ENCODE peak calls at places on chromosomes 12 and 14, in four cellular contexts. One of them, this sample, is unnamed.

GRCh38 chr14:69581316-69581935 is 6.8 kb upstream of the CCDC177 start:
- DNase-seq in HepG2: no peak
- DNase-seq in K562: no peak
- DNase-seq in SK-N-SH: no peak
- DNase-seq in this sample: no peak

GRCh38 chr12:22431693-22432251 is 97.3 kb upstream of the ST8SIA1 start:
- DNase-seq in HepG2: no peak
- DNase-seq in K562: no peak
- DNase-seq in SK-N-SH: no peak
- DNase-seq in this sample: no peak

GRCh38 chr12:1463073-1463905 is 131.1 kb downstream of the FBXL14 start:
- DNase-seq in HepG2: no peak
- DNase-seq in K562: peak; percentile 77
- DNase-seq in SK-N-SH: no peak
- DNase-seq in this sample: no peak

GRCh38 chr12:132478433-132478803 is 11.5 kb upstream of the FBRSL1 start:
- DNase-seq in HepG2: no peak
- DNase-seq in K562: no peak
- DNase-seq in SK-N-SH: no peak
- DNase-seq in this sample: no peak

GRCh38 chr12:57522887-57523705 is 472 bp downstream of the MBD6 start:
- DNase-seq in HepG2: no peak
- DNase-seq in K562: peak; percentile 84
- DNase-seq in SK-N-SH: no peak
- DNase-seq in this sample: peak; percentile 72

GRCh38 chr12:58961166-58961565 is 40.9 kb upstream of the LRIG3 start:
- DNase-seq in HepG2: no peak
- DNase-seq in K562: no peak
- DNase-seq in SK-N-SH: no peak
- DNase-seq in this sample: no peak

GRCh38 chr12:80033457-80033856 is 65.9 kb upstream of the OTOGL start:
- DNase-seq in HepG2: no peak
- DNase-seq in K562: no peak
- DNase-seq in SK-N-SH: no peak
- DNase-seq in this sample: no peak

GRCh38 chr14:81192594-81192993 is 28.2 kb downstream of the GTF2A1 start:
- DNase-seq in HepG2: no peak
- DNase-seq in K562: no peak
- DNase-seq in SK-N-SH: no peak
- DNase-seq in this sample: no peak

GRCh38 chr12:47818701-47819543 is 781 bp downstream of the HDAC7 start:
- DNase-seq in HepG2: peak; percentile 50
- DNase-seq in K562: peak; percentile 83
- DNase-seq in SK-N-SH: peak; percentile 88
- DNase-seq in this sample: peak; percentile 77

GRCh38 chr14:31930493-31931225 is 146.4 kb upstream of the ARHGAP5 start:
- DNase-seq in HepG2: peak; percentile 43
- DNase-seq in K562: no peak
- DNase-seq in SK-N-SH: no peak
- DNase-seq in this sample: no peak

GRCh38 chr14:93962701-93963601 is 13.4 kb downstream of the ASB2 start:
- DNase-seq in HepG2: no peak
- DNase-seq in K562: no peak
- DNase-seq in SK-N-SH: no peak
- DNase-seq in this sample: no peak

GRCh38 chr12:121811434-121812319 is 7.9 kb downstream of the SETD1B start:
- DNase-seq in HepG2: peak; percentile 57
- DNase-seq in K562: peak; percentile 75
- DNase-seq in SK-N-SH: peak; percentile 96
- DNase-seq in this sample: peak; percentile 80

GRCh38 chr14:104868060-104868740 is 3.1 kb downstream of the CEP170B start:
- DNase-seq in HepG2: no peak
- DNase-seq in K562: no peak
- DNase-seq in SK-N-SH: no peak
- DNase-seq in this sample: no peak
- TF ChIP-seq FOXJ3 in HepG2: no peak
- TF ChIP-seq FOXJ3 in K562: no peak
- TF ChIP-seq FOXJ3 in SK-N-SH: no peak
- TF ChIP-seq FOXJ3 in this sample: no peak

GRCh38 chr14:91256661-91257060 is 12.2 kb upstream of the GPR68 start:
- DNase-seq in HepG2: no peak
- DNase-seq in K562: no peak
- DNase-seq in SK-N-SH: no peak
- DNase-seq in this sample: no peak

GRCh38 chr14:91258876-91259275 is 14.4 kb upstream of the GPR68 start:
- DNase-seq in HepG2: no peak
- DNase-seq in K562: no peak
- DNase-seq in SK-N-SH: no peak
- DNase-seq in this sample: no peak

GRCh38 chr14:91257328-91258020 is 13.0 kb upstream of the GPR68 start:
- DNase-seq in HepG2: no peak
- DNase-seq in K562: peak; percentile 21
- DNase-seq in SK-N-SH: peak; percentile 75
- DNase-seq in this sample: no peak

GRCh38 chr14:91255820-91256219 is 11.3 kb upstream of the GPR68 start:
- DNase-seq in HepG2: no peak
- DNase-seq in K562: peak; percentile 25
- DNase-seq in SK-N-SH: no peak
- DNase-seq in this sample: no peak

DNA sequence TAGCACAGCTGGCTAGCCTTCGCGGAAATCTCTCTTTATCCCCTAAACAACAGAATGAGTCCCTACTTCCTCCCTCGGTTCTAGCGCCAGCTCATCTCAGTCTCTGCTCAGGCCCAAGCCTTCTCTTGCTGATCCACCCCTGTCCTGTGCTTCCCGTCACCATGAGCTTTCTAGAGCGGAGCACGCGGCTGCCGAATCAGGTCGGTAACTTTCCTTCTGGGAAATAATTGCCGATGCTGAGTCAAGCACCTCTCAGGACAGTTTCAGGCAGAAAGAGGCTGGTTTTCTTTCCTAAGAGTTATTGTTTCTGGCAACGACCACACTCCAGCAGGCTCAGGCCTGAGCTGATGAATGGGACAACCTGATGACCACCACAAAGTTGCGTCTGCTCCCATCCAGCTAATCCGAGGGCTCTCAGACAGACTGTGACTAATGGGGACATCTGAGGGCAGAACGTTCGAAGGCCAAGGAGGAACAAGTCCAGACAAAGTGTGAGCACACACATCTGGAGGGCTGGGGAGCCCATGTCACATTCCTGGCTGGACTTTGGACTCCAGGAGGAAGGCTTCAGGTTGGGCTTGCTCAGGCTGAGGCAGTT is 13.6 kb upstream of the GPR68 start:
- DNase-seq in HepG2: no peak
- DNase-seq in K562: no peak
- DNase-seq in SK-N-SH: no peak
- DNase-seq in this sample: no peak
- TF ChIP-seq FOXJ3 in HepG2: no peak
- TF ChIP-seq FOXJ3 in K562: no peak
- TF ChIP-seq FOXJ3 in SK-N-SH: no peak
- TF ChIP-seq FOXJ3 in this sample: no peak

GRCh38 chr14:103329421-103330347 is 4.4 kb upstream of the EIF5 start:
- DNase-seq in HepG2: peak; percentile 64
- DNase-seq in K562: peak; percentile 58
- DNase-seq in SK-N-SH: no peak
- DNase-seq in this sample: no peak
- TF ChIP-seq FOXJ3 in HepG2: no peak
- TF ChIP-seq FOXJ3 in K562: no peak
- TF ChIP-seq FOXJ3 in SK-N-SH: no peak
- TF ChIP-seq FOXJ3 in this sample: no peak

DNA sequence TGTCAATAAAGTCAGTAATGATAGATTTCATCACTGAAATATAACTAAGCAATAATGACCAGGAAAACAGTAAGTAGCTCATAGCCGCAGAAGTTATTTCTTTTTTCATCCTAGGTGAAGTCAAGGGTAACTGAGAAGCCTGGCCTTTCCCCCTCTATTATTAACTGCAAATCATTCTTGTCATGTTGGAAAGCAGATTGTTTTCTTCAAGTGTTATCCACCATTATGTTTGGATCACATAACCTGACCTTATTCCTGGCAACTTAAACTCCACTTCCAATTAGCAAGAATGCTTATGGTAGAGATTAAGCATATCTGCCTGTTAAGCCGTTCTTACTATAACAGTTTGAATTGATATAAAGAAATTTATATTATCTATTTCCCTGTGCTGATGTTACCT is 603.3 kb upstream of the FOXG1 start:
- DNase-seq in HepG2: no peak
- DNase-seq in K562: no peak
- DNase-seq in SK-N-SH: no peak
- DNase-seq in this sample: no peak
- TF ChIP-seq FOXJ3 in HepG2: no peak
- TF ChIP-seq FOXJ3 in K562: no peak
- TF ChIP-seq FOXJ3 in SK-N-SH: no peak
- TF ChIP-seq FOXJ3 in this sample: no peak

GRCh38 chr14:20996521-20996920 is 2.6 kb upstream of the SLC39A2 start:
- DNase-seq in HepG2: no peak
- DNase-seq in K562: no peak
- DNase-seq in SK-N-SH: no peak
- DNase-seq in this sample: no peak

GRCh38 chr14:21001218-21001617 is 2.1 kb downstream of the SLC39A2 start:
- DNase-seq in HepG2: no peak
- DNase-seq in K562: no peak
- DNase-seq in SK-N-SH: no peak
- DNase-seq in this sample: peak; percentile 36

GRCh38 chr14:20998139-20998538 is 954 bp upstream of the SLC39A2 start:
- DNase-seq in HepG2: no peak
- DNase-seq in K562: no peak
- DNase-seq in SK-N-SH: no peak
- DNase-seq in this sample: no peak

GRCh38 chr14:20997564-20997963 is 1.5 kb upstream of the SLC39A2 start:
- DNase-seq in HepG2: no peak
- DNase-seq in K562: no peak
- DNase-seq in SK-N-SH: no peak
- DNase-seq in this sample: no peak

GRCh38 chr14:20998674-20999366 is at the start of gene SLC39A2:
- DNase-seq in HepG2: no peak
- DNase-seq in K562: peak; percentile 38
- DNase-seq in SK-N-SH: no peak
- DNase-seq in this sample: peak; percentile 63
- TF ChIP-seq FOXJ3 in HepG2: no peak
- TF ChIP-seq FOXJ3 in K562: no peak
- TF ChIP-seq FOXJ3 in SK-N-SH: no peak
- TF ChIP-seq FOXJ3 in this sample: no peak

GRCh38 chr12:123601602-123602489 is at the start of gene DDX55:
- DNase-seq in HepG2: peak; percentile 73
- DNase-seq in K562: peak; percentile 92
- DNase-seq in SK-N-SH: peak; percentile 91
- DNase-seq in this sample: peak; percentile 75
- TF ChIP-seq FOXJ3 in HepG2: peak; percentile 23
- TF ChIP-seq FOXJ3 in K562: no peak
- TF ChIP-seq FOXJ3 in SK-N-SH: no peak
- TF ChIP-seq FOXJ3 in this sample: peak; percentile 77

GRCh38 chr12:55937956-55938355 is 7.0 kb downstream of the DGKA start:
- DNase-seq in HepG2: no peak
- DNase-seq in K562: no peak
- DNase-seq in SK-N-SH: no peak
- DNase-seq in this sample: no peak
- TF ChIP-seq FOXJ3 in HepG2: no peak
- TF ChIP-seq FOXJ3 in K562: no peak
- TF ChIP-seq FOXJ3 in SK-N-SH: no peak
- TF ChIP-seq FOXJ3 in this sample: no peak

GRCh38 chr14:95786566-95786965 is 72.6 kb upstream of the TCL1A start:
- DNase-seq in HepG2: no peak
- DNase-seq in K562: no peak
- DNase-seq in SK-N-SH: no peak
- DNase-seq in this sample: no peak

GRCh38 chr14:95787941-95788340 is 74.0 kb upstream of the TCL1A start:
- DNase-seq in HepG2: no peak
- DNase-seq in K562: no peak
- DNase-seq in SK-N-SH: no peak
- DNase-seq in this sample: no peak

GRCh38 chr14:95784137-95784536 is 70.2 kb upstream of the TCL1A start:
- DNase-seq in HepG2: peak; percentile 16
- DNase-seq in K562: peak; percentile 12
- DNase-seq in SK-N-SH: no peak
- DNase-seq in this sample: peak; percentile 27
- TF ChIP-seq FOXJ3 in HepG2: no peak
- TF ChIP-seq FOXJ3 in K562: no peak
- TF ChIP-seq FOXJ3 in SK-N-SH: no peak
- TF ChIP-seq FOXJ3 in this sample: no peak

This sample was measured in WTC11.